ENCODE peak calls at places on chromosomes 16 and 17, in four cellular contexts. E is IMR-90, B is GM12878, Z is endothelial cell of umbilical vein. N is an unnamed sample.
A peak's percentile ranks its signal among the peaks of the same experiment; 100 is the strongest.

GRCh38 chr17:75720656-75721462 is at the start of gene ITGB4:
- DNase-seq in E (no peak), B (no peak), Z (peak; percentile 30), N (peak; percentile 67)

GRCh38 chr16:46688101-46688656 is 799 bp downstream of the VPS35 start:
- DNase-seq in E (peak; percentile 20), B (no peak), Z (peak; percentile 48), N (no peak)

GRCh38 chr17:82702161-82702932 is 3.8 kb upstream of the RAB40B start:
- DNase-seq in B (no peak), Z (no peak), E (no peak), N (no peak)

GRCh38 chr17:35149941-35150340 is 2.3 kb downstream of the UNC45B start:
- DNase-seq in E (no peak), Z (no peak), B (no peak), N (no peak)

GRCh38 chr16:84117482-84117843 is 721 bp upstream of the MBTPS1 start:
- DNase-seq in B (no peak), E (peak; percentile 31), Z (peak; percentile 55), N (peak; percentile 75)

GRCh38 chr16:57911711-57912110 is 59.2 kb downstream of the CNGB1 start:
- DNase-seq in B (no peak), E (no peak), Z (no peak), N (no peak)

GRCh38 chr17:53462393-53462811 is 360.3 kb upstream of the KIF2B start:
- DNase-seq in B (no peak), E (no peak), Z (peak; percentile 40), N (no peak)

GRCh38 chr16:4664538-4665418 is 28.6 kb upstream of the NUDT16L1 start:
- DNase-seq in B (no peak), Z (no peak), E (no peak), N (no peak)

GRCh38 chr17:80795737-80796136 is 195.9 kb upstream of the CHMP6 start:
- DNase-seq in Z (no peak), B (no peak), E (no peak), N (no peak)

GRCh38 chr17:75587718-75588545 is at the start of gene MYO15B:
- DNase-seq in Z (peak; percentile 40), B (no peak), E (no peak), N (peak; percentile 57)

DNA sequence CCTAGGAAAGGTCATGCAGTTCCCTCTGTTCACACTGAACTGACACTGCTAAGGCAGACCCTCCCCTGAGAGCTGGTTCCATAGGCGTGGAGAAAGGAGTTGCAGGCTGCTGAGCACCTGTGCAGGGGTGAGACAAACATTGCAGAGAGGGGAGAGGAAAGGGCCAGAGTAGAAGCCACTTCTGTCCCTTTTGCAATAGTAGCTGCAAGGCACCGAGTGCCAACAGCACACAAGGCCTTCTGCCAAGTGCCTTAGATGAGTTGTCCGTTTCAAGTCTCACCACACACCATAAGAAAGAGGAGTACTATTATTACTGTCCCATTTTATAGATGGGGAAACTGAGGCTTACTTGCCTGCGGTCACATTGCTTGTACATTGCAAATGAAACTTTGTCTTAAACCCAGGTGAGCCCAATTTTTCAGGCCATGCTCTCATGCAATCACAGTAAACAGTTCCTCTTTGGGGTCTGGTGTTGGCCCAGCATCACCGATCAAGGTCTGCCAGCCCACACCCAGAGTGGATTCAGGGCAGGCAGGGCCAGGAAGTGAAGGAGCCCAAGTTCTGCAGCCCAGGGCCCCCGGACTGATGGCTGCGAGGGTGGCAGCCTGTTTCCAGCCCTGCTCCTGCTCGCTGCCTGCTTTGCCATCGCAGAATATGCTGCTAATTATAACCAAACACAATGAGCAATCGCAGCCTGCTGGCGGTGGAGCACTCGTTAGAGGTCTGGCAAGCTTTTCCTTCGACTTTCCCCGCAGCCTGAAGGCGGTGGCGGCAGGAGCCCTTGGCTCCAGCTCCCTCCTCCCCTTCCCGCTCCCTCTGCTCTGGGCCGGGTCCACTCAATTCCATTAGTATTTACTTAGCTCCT is 36.8 kb upstream of the DYNLL2 start:
- DNase-seq in Z (no peak), B (no peak), E (no peak), N (no peak)
- TF ChIP-seq FOS in Z (no peak), B (no peak), E (no peak), N (no peak)

DNA sequence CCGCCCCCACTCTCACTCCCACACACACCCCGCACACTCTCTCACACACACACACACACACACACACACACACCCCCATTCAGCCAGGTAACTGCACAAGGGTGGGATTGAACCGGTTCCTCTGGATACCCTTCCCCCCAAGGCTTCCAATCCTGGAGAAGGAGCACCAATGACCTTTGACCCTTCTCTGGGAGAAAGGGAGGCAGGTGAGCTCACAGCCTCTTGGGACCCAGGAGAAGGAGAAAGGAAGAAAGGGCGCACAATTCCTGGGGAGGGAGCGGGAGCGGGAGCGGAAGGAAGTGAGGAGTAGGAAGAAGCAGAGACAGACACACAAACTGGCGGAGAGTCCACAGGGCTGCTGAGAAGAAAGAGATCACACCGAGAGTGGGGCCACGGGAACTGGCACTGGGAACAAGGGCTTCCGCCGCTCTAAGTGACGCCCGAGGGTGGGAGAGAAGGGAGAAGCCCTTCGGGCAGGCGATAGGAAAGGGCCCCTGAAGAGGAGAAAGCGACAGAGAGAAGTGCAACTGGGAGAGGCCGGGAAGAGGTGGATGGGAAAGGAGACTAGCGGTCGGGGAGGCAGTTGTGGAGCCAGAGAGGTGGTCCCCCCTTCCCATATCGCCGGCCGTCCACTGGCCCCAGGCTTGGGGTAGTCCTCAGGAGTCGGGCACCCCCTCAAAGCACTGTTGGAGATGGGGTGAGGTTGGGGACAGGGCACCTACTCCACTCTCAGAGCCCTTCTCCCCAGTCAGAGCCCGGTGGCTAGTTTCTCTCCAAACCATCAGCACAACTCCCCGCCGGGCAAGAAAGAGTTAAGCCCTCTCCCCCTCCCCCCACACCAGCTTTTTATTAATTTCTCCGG is 1.3 kb downstream of the SAMD14 start:
- DNase-seq in E (peak; percentile 18), Z (peak; percentile 31), B (no peak), N (no peak)
- H3K9ac ChIP-seq in E (peak overlapping the region; percentile 51), Z (peak overlapping the region; percentile 21), B (no peak overlapping the region), N (no peak overlapping the region)

DNA sequence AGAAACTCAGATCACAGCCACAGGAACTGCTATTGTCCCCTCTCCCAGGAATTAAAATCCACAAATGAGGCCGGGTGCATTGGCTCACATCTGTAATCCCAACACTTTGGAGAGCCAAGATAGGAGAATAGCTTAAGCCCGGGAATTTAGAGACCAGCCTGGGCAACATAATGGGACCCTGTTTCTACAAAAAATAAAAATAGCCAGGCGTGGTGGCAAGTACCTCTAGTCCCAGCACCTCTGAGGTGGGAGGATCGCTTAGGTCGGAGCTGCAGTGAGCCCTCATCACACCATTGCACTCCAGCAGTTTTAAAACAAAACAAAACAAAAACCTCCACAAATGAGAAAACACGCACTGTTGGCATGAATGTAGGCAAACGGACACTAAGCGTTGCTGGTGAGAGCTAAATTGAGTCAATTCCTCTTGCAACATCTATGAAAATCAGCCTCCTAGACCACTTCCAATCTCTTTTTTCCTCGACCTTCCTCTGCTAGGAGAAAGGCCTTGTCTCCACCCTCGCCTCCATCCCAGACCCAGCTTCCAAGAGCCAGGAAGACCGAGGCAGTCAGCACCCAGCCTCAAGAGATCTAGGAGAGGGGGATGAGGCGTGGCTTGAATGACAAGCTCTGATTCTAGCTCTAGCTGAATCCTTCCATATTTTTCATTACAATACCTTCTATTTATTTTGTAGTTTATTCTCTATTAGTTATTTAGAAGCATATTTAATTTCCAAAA is 14.8 kb downstream of the TLE7 start:
- DNase-seq in B (no peak), E (no peak), Z (no peak), N (no peak)
- H3K4me3 ChIP-seq in B (no peak overlapping the region), E (no peak overlapping the region), Z (no peak overlapping the region), N (no peak overlapping the region)

GRCh38 chr16:13940397-13940933 is 20.5 kb downstream of the ERCC4 start:
- DNase-seq in B (no peak), E (no peak), Z (no peak), N (no peak)

GRCh38 chr16:13937411-13937810 is 17.5 kb downstream of the ERCC4 start:
- DNase-seq in Z (no peak), B (no peak), E (no peak), N (no peak)

GRCh38 chr16:13938480-13938879 is 18.5 kb downstream of the ERCC4 start:
- DNase-seq in B (no peak), Z (no peak), E (no peak), N (no peak)

GRCh38 chr16:13936596-13937081 is 16.7 kb downstream of the ERCC4 start:
- DNase-seq in E (peak; percentile 69), Z (no peak), B (no peak), N (no peak)

GRCh38 chr16:13939821-13940220 is 19.9 kb downstream of the ERCC4 start:
- DNase-seq in E (peak; percentile 34), Z (no peak), B (no peak), N (no peak)
- TF ChIP-seq FOS in E (no peak), Z (no peak), B (no peak), N (no peak)

DNA sequence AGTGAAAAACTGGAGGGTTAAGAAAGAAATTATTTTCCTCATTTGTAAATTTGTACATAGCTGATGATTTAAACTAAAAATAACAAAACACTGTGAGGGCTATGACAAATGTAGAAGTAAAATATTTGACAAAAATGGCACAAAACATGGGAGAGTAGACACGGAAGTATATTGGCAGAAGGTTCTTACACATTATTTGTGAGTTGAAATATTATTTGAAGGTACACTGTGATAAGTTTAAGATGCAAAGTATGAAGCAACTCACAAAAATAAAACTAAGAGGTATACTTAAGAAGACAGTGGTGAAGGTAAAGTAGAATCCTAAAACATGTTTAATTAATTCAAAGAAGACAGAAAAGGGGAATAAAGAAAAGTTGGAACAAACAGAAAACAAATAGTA is 34.6 kb downstream of the BRIP1 start:
- DNase-seq in E (no peak), B (no peak), Z (no peak), N (no peak)
- H3K9ac ChIP-seq in E (no peak overlapping the region), B (no peak overlapping the region), Z (no peak overlapping the region), N (no peak overlapping the region)

GRCh38 chr16:50743575-50744225 is 1.8 kb downstream of the CYLD start:
- DNase-seq in B (no peak), Z (no peak), E (no peak), N (no peak)
- H3K4me3 ChIP-seq in B (peak overlapping the region; percentile 84), Z (no peak overlapping the region), E (no peak overlapping the region), N (no peak overlapping the region)